ENCODE peak calls at places on chromosomes 13 and 19, in six cellular contexts. W is endodermal cell, S is neuronal stem cell, B is astrocyte, T is ascending aorta, G is adrenal gland. F is an unnamed sample.

GRCh38 chr13:46516624-46517318 is 36.2 kb upstream of the LRCH1 start:
- DNase-seq in W (no peak), S (no peak), B (no peak), T (no peak), G (no peak), F (peak; percentile 33)

GRCh38 chr13:56869671-56870070 is 271.0 kb upstream of the PRR20A start:
- DNase-seq in W (no peak), S (no peak), B (no peak), T (no peak), G (no peak), F (no peak)

GRCh38 chr13:76799696-76800095 is 86.5 kb downstream of the KCTD12 start:
- DNase-seq in W (no peak), S (no peak), B (peak; percentile 6), T (no peak), G (no peak), F (no peak)

GRCh38 chr13:75161804-75162203 is 320.2 kb downstream of the TBC1D4 start:
- DNase-seq in W (peak; percentile 63), S (no peak), B (no peak), T (no peak), G (no peak), F (no peak)

GRCh38 chr19:37914908-37915307 is 7.9 kb downstream of the SIPA1L3 start:
- DNase-seq in W (no peak), S (no peak), B (no peak), T (no peak), G (no peak), F (no peak)

GRCh38 chr19:56080669-56081401 is 40.3 kb downstream of the ZNF787 start:
- DNase-seq in W (peak; percentile 95), S (peak; percentile 82), B (peak; percentile 45), T (peak; percentile 14), G (peak; percentile 73), F (peak; percentile 85)

GRCh38 chr13:45194081-45194939 is 6.5 kb downstream of the KCTD4 start:
- DNase-seq in W (peak; percentile 71), S (no peak), B (peak; percentile 63), T (no peak), G (no peak), F (no peak)

GRCh38 chr13:113152894-113153809 is 5.3 kb upstream of the PROZ start:
- DNase-seq in W (peak; percentile 87), S (peak; percentile 67), B (peak; percentile 22), T (no peak), G (peak; percentile 77), F (peak; percentile 31)

GRCh38 chr13:29964181-29964845 is 113.9 kb upstream of the UBL3 start:
- DNase-seq in W (peak; percentile 71), S (no peak), B (no peak), T (no peak), G (no peak), F (no peak)

GRCh38 chr13:46778879-46779278 is 18.1 kb downstream of the ESD start:
- DNase-seq in W (no peak), S (no peak), B (peak; percentile 70), T (no peak), G (no peak), F (no peak)

GRCh38 chr13:104773775-104774174 is 1707.6 kb upstream of the SLC10A2 start:
- DNase-seq in W (no peak), S (peak; percentile 35), B (peak; percentile 46), T (no peak), G (no peak), F (peak; percentile 4)

GRCh38 chr19:54017266-54017665 is 25.8 kb downstream of the CACNG6 start:
- DNase-seq in W (no peak), S (no peak), B (peak; percentile 54), T (no peak), G (no peak), F (no peak)

GRCh38 chr19:30131246-30131645 is 189.2 kb downstream of the URI1 start:
- DNase-seq in W (no peak), S (no peak), B (no peak), T (no peak), G (no peak), F (no peak)

GRCh38 chr19:42252365-42253244 is 2.3 kb downstream of the ERF start:
- DNase-seq in W (no peak), S (no peak), B (no peak), T (no peak), G (peak; percentile 75), F (peak; percentile 40)

GRCh38 chr19:35545855-35546381 is 492 bp downstream of the TMEM147 start:
- DNase-seq in W (no peak), S (no peak), B (no peak), T (no peak), G (peak; percentile 49), F (peak; percentile 50)

GRCh38 chr13:110496281-110496680 is 65.2 kb downstream of the RAB20 start:
- DNase-seq in W (no peak), S (no peak), B (no peak), T (no peak), G (no peak), F (no peak)

GRCh38 chr13:31476753-31477152 is 262.6 kb upstream of the RXFP2 start:
- DNase-seq in W (no peak), S (no peak), B (peak; percentile 3), T (no peak), G (no peak), F (peak; percentile 24)

GRCh38 chr13:31175847-31176536 is 14.3 kb upstream of the HSPH1 start:
- DNase-seq in W (no peak), S (no peak), B (no peak), T (no peak), G (no peak), F (no peak)

GRCh38 chr13:52783943-52784342 is 44.3 kb upstream of the CNMD start:
- DNase-seq in W (no peak), S (no peak), B (no peak), T (no peak), G (no peak), F (no peak)

GRCh38 chr19:8224394-8225145 is 15.4 kb downstream of the CERS4 start:
- DNase-seq in W (no peak), S (no peak), B (no peak), T (no peak), G (no peak), F (no peak)

GRCh38 chr19:30244533-30244932 is 127.7 kb upstream of the ZNF536 start:
- DNase-seq in W (no peak), S (no peak), B (no peak), T (no peak), G (no peak), F (no peak)

GRCh38 chr13:23488442-23488841 is 54.9 kb upstream of the SACS start:
- DNase-seq in W (no peak), S (no peak), B (peak; percentile 73), T (no peak), G (no peak), F (peak; percentile 94)

GRCh38 chr13:35695411-35695810 is 218.9 kb upstream of the MAB21L1 start:
- DNase-seq in W (peak; percentile 43), S (no peak), B (no peak), T (no peak), G (no peak), F (no peak)

GRCh38 chr13:113656831-113657671 is 947 bp downstream of the ATP4B start:
- DNase-seq in W (peak; percentile 44), S (no peak), B (no peak), T (no peak), G (peak; percentile 9), F (no peak)

GRCh38 chr19:19447536-19448237 is 42.2 kb downstream of the GATAD2A start:
- DNase-seq in W (no peak), S (no peak), B (no peak), T (no peak), G (no peak), F (no peak)

GRCh38 chr13:71780546-71780945 is 86.5 kb downstream of the DACH1 start:
- DNase-seq in W (no peak), S (no peak), B (no peak), T (no peak), G (no peak), F (no peak)

GRCh38 chr19:37909661-37910199 is 2.7 kb downstream of the SIPA1L3 start:
- DNase-seq in W (no peak), S (no peak), B (no peak), T (no peak), G (no peak), F (no peak)

GRCh38 chr19:45096700-45097099 is 3.7 kb downstream of the PPP1R37 start:
- DNase-seq in W (peak; percentile 36), S (no peak), B (no peak), T (no peak), G (no peak), F (no peak)

GRCh38 chr19:45094707-45095106 is 1.7 kb downstream of the PPP1R37 start:
- DNase-seq in W (no peak), S (no peak), B (no peak), T (no peak), G (no peak), F (no peak)

GRCh38 chr19:45095496-45096413 is 2.8 kb downstream of the PPP1R37 start:
- DNase-seq in W (no peak), S (no peak), B (no peak), T (no peak), G (no peak), F (no peak)

GRCh38 chr19:45092747-45093678 is at the start of gene PPP1R37:
- DNase-seq in W (peak; percentile 97), S (peak; percentile 98), B (peak; percentile 95), T (peak; percentile 71), G (peak; percentile 97), F (peak; percentile 95)

GRCh38 chr19:45094158-45094557 is 1.2 kb downstream of the PPP1R37 start:
- DNase-seq in W (peak; percentile 36), S (no peak), B (no peak), T (no peak), G (no peak), F (no peak)
- H3K4me1 ChIP-seq in W (peaks cover 12% of the 10 kb centered on the region), S (peaks cover 31% of the 10 kb centered on the region), B (peaks cover 35% of the 10 kb centered on the region), T (peaks cover 29% of the 10 kb centered on the region), G (peaks cover 45% of the 10 kb centered on the region), F (peaks cover 8% of the 10 kb centered on the region)

GRCh38 chr13:73372691-73373627 is 314.2 kb downstream of the KLF5 start:
- DNase-seq in W (no peak), S (no peak), B (no peak), T (no peak), G (no peak), F (no peak)
- H3K27ac ChIP-seq in W (no peak overlapping the region), S (no peak overlapping the region), B (no peak overlapping the region), T (no peak overlapping the region), G (no peak overlapping the region), F (no peak overlapping the region)

GRCh38 chr19:2122251-2122650 is 25.5 kb downstream of the IZUMO4 start:
- DNase-seq in W (no peak), S (no peak), B (no peak), T (no peak), G (no peak), F (no peak)
- H3K36me3 ChIP-seq in W (peaks cover 79% of the 10 kb centered on the region), S (peaks cover 95% of the 10 kb centered on the region), B (peaks cover 15% of the 10 kb centered on the region), T (peaks cover 85% of the 10 kb centered on the region), G (no peaks in the 10 kb centered on the region), F (peaks cover 66% of the 10 kb centered on the region)

GRCh38 chr19:47749326-47749725 is 4.0 kb downstream of the NOP53 start:
- DNase-seq in W (no peak), S (no peak), B (no peak), T (no peak), G (no peak), F (no peak)
- H3K4me1 ChIP-seq in W (no peaks in the 10 kb centered on the region), S (no peaks in the 10 kb centered on the region), B (peaks cover 6% of the 10 kb centered on the region), T (peaks cover 12% of the 10 kb centered on the region), G (peaks cover 12% of the 10 kb centered on the region), F (no peaks in the 10 kb centered on the region)

GRCh38 chr13:106629068-106629712 is 61.3 kb upstream of the ARGLU1 start:
- DNase-seq in W (no peak), S (no peak), B (no peak), T (no peak), G (no peak), F (no peak)
- H3K27ac ChIP-seq in W (no peak overlapping the region), S (no peak overlapping the region), B (no peak overlapping the region), T (no peak overlapping the region), G (no peak overlapping the region), F (peak overlapping the region; percentile 75)

F was measured in SJCRH30.